ENCODE peak calls at places on chromosomes 3 and 15, in seven cellular contexts. One of them, this sample, is unnamed.

GRCh38 chr3:138230525-138230924 is 43.4 kb downstream of the ARMC8 start:
- DNase-seq in sigmoid colon: no peak
- DNase-seq in stimulated activated CD8-positive, alpha-beta memory T cell treated with anti-CD3 and anti-CD28 coated beads, Interleukin-15, amount 100 ng/mL, for 24 hours: no peak
- DNase-seq in endodermal cell: no peak
- DNase-seq in substantia nigra: no peak
- DNase-seq in NCI-H1092: no peak
- DNase-seq in HAP-1: no peak
- DNase-seq in this sample: no peak

GRCh38 chr3:29694783-29695182 is 413.9 kb downstream of the RBMS3 start:
- DNase-seq in sigmoid colon: no peak
- DNase-seq in HAP-1: peak
- DNase-seq in NCI-H1092: no peak
- DNase-seq in endodermal cell: no peak
- DNase-seq in substantia nigra: no peak
- DNase-seq in stimulated activated CD8-positive, alpha-beta memory T cell treated with anti-CD3 and anti-CD28 coated beads, Interleukin-15, amount 100 ng/mL, for 24 hours: no peak
- DNase-seq in this sample: no peak

GRCh38 chr15:60396100-60396499 is 1.7 kb downstream of the ANXA2 start:
- DNase-seq in stimulated activated CD8-positive, alpha-beta memory T cell treated with anti-CD3 and anti-CD28 coated beads, Interleukin-15, amount 100 ng/mL, for 24 hours: no peak
- DNase-seq in NCI-H1092: no peak
- DNase-seq in sigmoid colon: no peak
- DNase-seq in endodermal cell: no peak
- DNase-seq in substantia nigra: no peak
- DNase-seq in HAP-1: no peak
- DNase-seq in this sample: no peak

GRCh38 chr3:17753271-17753992 is 11.0 kb upstream of the TBC1D5 start:
- DNase-seq in endodermal cell: no peak
- DNase-seq in stimulated activated CD8-positive, alpha-beta memory T cell treated with anti-CD3 and anti-CD28 coated beads, Interleukin-15, amount 100 ng/mL, for 24 hours: no peak
- DNase-seq in NCI-H1092: no peak
- DNase-seq in substantia nigra: no peak
- DNase-seq in sigmoid colon: no peak
- DNase-seq in HAP-1: no peak
- DNase-seq in this sample: no peak

GRCh38 chr3:61080737-61081445 is 170.4 kb downstream of the FHIT start:
- DNase-seq in HAP-1: no peak
- DNase-seq in endodermal cell: peak
- DNase-seq in NCI-H1092: no peak
- DNase-seq in stimulated activated CD8-positive, alpha-beta memory T cell treated with anti-CD3 and anti-CD28 coated beads, Interleukin-15, amount 100 ng/mL, for 24 hours: no peak
- DNase-seq in substantia nigra: no peak
- DNase-seq in sigmoid colon: no peak
- DNase-seq in this sample: no peak

GRCh38 chr3:22263042-22263441 is 512.0 kb upstream of the ZNF385D start:
- DNase-seq in HAP-1: no peak
- DNase-seq in NCI-H1092: no peak
- DNase-seq in substantia nigra: no peak
- DNase-seq in stimulated activated CD8-positive, alpha-beta memory T cell treated with anti-CD3 and anti-CD28 coated beads, Interleukin-15, amount 100 ng/mL, for 24 hours: no peak
- DNase-seq in sigmoid colon: no peak
- DNase-seq in endodermal cell: no peak
- DNase-seq in this sample: no peak

GRCh38 chr3:3165650-3166049 is 13.8 kb downstream of the CRBN start:
- DNase-seq in HAP-1: no peak
- DNase-seq in endodermal cell: no peak
- DNase-seq in NCI-H1092: no peak
- DNase-seq in sigmoid colon: no peak
- DNase-seq in substantia nigra: no peak
- DNase-seq in stimulated activated CD8-positive, alpha-beta memory T cell treated with anti-CD3 and anti-CD28 coated beads, Interleukin-15, amount 100 ng/mL, for 24 hours: no peak
- DNase-seq in this sample: no peak

GRCh38 chr3:170346481-170347125 is 10.9 kb upstream of the SKIL start:
- DNase-seq in HAP-1: no peak
- DNase-seq in NCI-H1092: no peak
- DNase-seq in stimulated activated CD8-positive, alpha-beta memory T cell treated with anti-CD3 and anti-CD28 coated beads, Interleukin-15, amount 100 ng/mL, for 24 hours: no peak
- DNase-seq in sigmoid colon: no peak
- DNase-seq in endodermal cell: no peak
- DNase-seq in substantia nigra: no peak
- DNase-seq in this sample: no peak

GRCh38 chr15:64651573-64652260 is 123.7 kb downstream of the RBPMS2 start:
- DNase-seq in endodermal cell: peak
- DNase-seq in substantia nigra: no peak
- DNase-seq in HAP-1: no peak
- DNase-seq in NCI-H1092: peak
- DNase-seq in stimulated activated CD8-positive, alpha-beta memory T cell treated with anti-CD3 and anti-CD28 coated beads, Interleukin-15, amount 100 ng/mL, for 24 hours: no peak
- DNase-seq in sigmoid colon: no peak
- DNase-seq in this sample: peak

GRCh38 chr3:153977148-153977547 is 144.0 kb upstream of the ARHGEF26 start:
- DNase-seq in HAP-1: no peak
- DNase-seq in NCI-H1092: no peak
- DNase-seq in stimulated activated CD8-positive, alpha-beta memory T cell treated with anti-CD3 and anti-CD28 coated beads, Interleukin-15, amount 100 ng/mL, for 24 hours: no peak
- DNase-seq in sigmoid colon: peak
- DNase-seq in endodermal cell: no peak
- DNase-seq in substantia nigra: no peak
- DNase-seq in this sample: no peak

GRCh38 chr3:184954251-184954650 is 142.3 kb downstream of the VPS8 start:
- DNase-seq in substantia nigra: no peak
- DNase-seq in HAP-1: no peak
- DNase-seq in NCI-H1092: no peak
- DNase-seq in endodermal cell: no peak
- DNase-seq in sigmoid colon: no peak
- DNase-seq in stimulated activated CD8-positive, alpha-beta memory T cell treated with anti-CD3 and anti-CD28 coated beads, Interleukin-15, amount 100 ng/mL, for 24 hours: no peak
- DNase-seq in this sample: no peak

GRCh38 chr15:24772709-24773373 is 97.3 kb downstream of the NPAP1 start:
- DNase-seq in sigmoid colon: peak
- DNase-seq in substantia nigra: peak
- DNase-seq in HAP-1: no peak
- DNase-seq in endodermal cell: peak
- DNase-seq in NCI-H1092: no peak
- DNase-seq in stimulated activated CD8-positive, alpha-beta memory T cell treated with anti-CD3 and anti-CD28 coated beads, Interleukin-15, amount 100 ng/mL, for 24 hours: peak
- DNase-seq in this sample: no peak

GRCh38 chr15:41868321-41868720 is 25.5 kb downstream of the SPTBN5 start:
- DNase-seq in stimulated activated CD8-positive, alpha-beta memory T cell treated with anti-CD3 and anti-CD28 coated beads, Interleukin-15, amount 100 ng/mL, for 24 hours: no peak
- DNase-seq in endodermal cell: no peak
- DNase-seq in substantia nigra: no peak
- DNase-seq in HAP-1: no peak
- DNase-seq in sigmoid colon: no peak
- DNase-seq in NCI-H1092: no peak
- DNase-seq in this sample: no peak

GRCh38 chr3:124552224-124552623 is 178.0 kb upstream of the UMPS start:
- DNase-seq in NCI-H1092: peak
- DNase-seq in stimulated activated CD8-positive, alpha-beta memory T cell treated with anti-CD3 and anti-CD28 coated beads, Interleukin-15, amount 100 ng/mL, for 24 hours: no peak
- DNase-seq in endodermal cell: no peak
- DNase-seq in sigmoid colon: no peak
- DNase-seq in substantia nigra: no peak
- DNase-seq in HAP-1: no peak
- DNase-seq in this sample: peak

GRCh38 chr3:173650596-173650995 is 253.1 kb downstream of the NLGN1 start:
- DNase-seq in substantia nigra: no peak
- DNase-seq in stimulated activated CD8-positive, alpha-beta memory T cell treated with anti-CD3 and anti-CD28 coated beads, Interleukin-15, amount 100 ng/mL, for 24 hours: no peak
- DNase-seq in NCI-H1092: no peak
- DNase-seq in sigmoid colon: no peak
- DNase-seq in HAP-1: no peak
- DNase-seq in endodermal cell: no peak
- DNase-seq in this sample: no peak

GRCh38 chr3:37271636-37272035 is 97.3 kb upstream of the LRRFIP2 start:
- DNase-seq in stimulated activated CD8-positive, alpha-beta memory T cell treated with anti-CD3 and anti-CD28 coated beads, Interleukin-15, amount 100 ng/mL, for 24 hours: no peak
- DNase-seq in endodermal cell: peak
- DNase-seq in HAP-1: no peak
- DNase-seq in sigmoid colon: no peak
- DNase-seq in NCI-H1092: no peak
- DNase-seq in substantia nigra: no peak
- DNase-seq in this sample: no peak

GRCh38 chr3:108486910-108487309 is 23.5 kb downstream of the MYH15 start:
- DNase-seq in NCI-H1092: no peak
- DNase-seq in sigmoid colon: no peak
- DNase-seq in stimulated activated CD8-positive, alpha-beta memory T cell treated with anti-CD3 and anti-CD28 coated beads, Interleukin-15, amount 100 ng/mL, for 24 hours: no peak
- DNase-seq in endodermal cell: no peak
- DNase-seq in substantia nigra: peak
- DNase-seq in HAP-1: peak
- DNase-seq in this sample: no peak

GRCh38 chr15:44719293-44719999 is 8.1 kb downstream of the B2M start:
- DNase-seq in HAP-1: no peak
- DNase-seq in sigmoid colon: no peak
- DNase-seq in substantia nigra: no peak
- DNase-seq in endodermal cell: no peak
- DNase-seq in stimulated activated CD8-positive, alpha-beta memory T cell treated with anti-CD3 and anti-CD28 coated beads, Interleukin-15, amount 100 ng/mL, for 24 hours: no peak
- DNase-seq in NCI-H1092: no peak
- DNase-seq in this sample: no peak

GRCh38 chr3:197957775-197958103 is 2.3 kb upstream of the LMLN start:
- DNase-seq in endodermal cell: no peak
- DNase-seq in substantia nigra: no peak
- DNase-seq in stimulated activated CD8-positive, alpha-beta memory T cell treated with anti-CD3 and anti-CD28 coated beads, Interleukin-15, amount 100 ng/mL, for 24 hours: no peak
- DNase-seq in NCI-H1092: no peak
- DNase-seq in HAP-1: no peak
- DNase-seq in sigmoid colon: no peak
- DNase-seq in this sample: no peak

GRCh38 chr3:52109556-52110380 is 44.5 kb downstream of the POC1A start:
- DNase-seq in stimulated activated CD8-positive, alpha-beta memory T cell treated with anti-CD3 and anti-CD28 coated beads, Interleukin-15, amount 100 ng/mL, for 24 hours: no peak
- DNase-seq in sigmoid colon: peak
- DNase-seq in endodermal cell: no peak
- DNase-seq in substantia nigra: no peak
- DNase-seq in NCI-H1092: no peak
- DNase-seq in HAP-1: no peak
- DNase-seq in this sample: no peak

GRCh38 chr15:48109856-48110531 is 10.8 kb upstream of the SLC24A5 start:
- DNase-seq in substantia nigra: no peak
- DNase-seq in HAP-1: no peak
- DNase-seq in sigmoid colon: no peak
- DNase-seq in NCI-H1092: no peak
- DNase-seq in endodermal cell: peak
- DNase-seq in stimulated activated CD8-positive, alpha-beta memory T cell treated with anti-CD3 and anti-CD28 coated beads, Interleukin-15, amount 100 ng/mL, for 24 hours: no peak
- DNase-seq in this sample: no peak

GRCh38 chr15:69346112-69346511 is 47.4 kb downstream of the PAQR5 start:
- DNase-seq in stimulated activated CD8-positive, alpha-beta memory T cell treated with anti-CD3 and anti-CD28 coated beads, Interleukin-15, amount 100 ng/mL, for 24 hours: no peak
- DNase-seq in endodermal cell: no peak
- DNase-seq in sigmoid colon: no peak
- DNase-seq in HAP-1: no peak
- DNase-seq in NCI-H1092: no peak
- DNase-seq in substantia nigra: no peak
- DNase-seq in this sample: no peak

GRCh38 chr3:177905173-177905894 is 630.9 kb upstream of the KCNMB2 start:
- DNase-seq in substantia nigra: no peak
- DNase-seq in HAP-1: no peak
- DNase-seq in endodermal cell: no peak
- DNase-seq in NCI-H1092: no peak
- DNase-seq in stimulated activated CD8-positive, alpha-beta memory T cell treated with anti-CD3 and anti-CD28 coated beads, Interleukin-15, amount 100 ng/mL, for 24 hours: no peak
- DNase-seq in sigmoid colon: no peak
- DNase-seq in this sample: no peak

This sample was measured in NCI-H1417 treated with DMSO at 0.1 percent for 48 hours.